ENCODE peak calls at places on chromosomes 6 and 20, in ten cellular contexts. One of them, this sample, is unnamed.

GRCh38 chr6:148814082-148814790 is 67.4 kb downstream of the UST start:
- DNase-seq in Panc1: no peak
- DNase-seq in H7: no peak
- DNase-seq in transverse colon: no peak
- DNase-seq in endodermal cell: no peak
- DNase-seq in bronchial epithelial cell: no peak
- DNase-seq in spleen: no peak
- DNase-seq in pancreas: no peak
- DNase-seq in neuronal stem cell: no peak
- DNase-seq in ovary: no peak
- DNase-seq in this sample: no peak

GRCh38 chr6:53347921-53348435 is 772 bp downstream of the ELOVL5 start:
- DNase-seq in Panc1: no peak
- DNase-seq in H7: peak
- DNase-seq in transverse colon: peak
- DNase-seq in endodermal cell: peak
- DNase-seq in bronchial epithelial cell: no peak
- DNase-seq in spleen: peak
- DNase-seq in pancreas: peak
- DNase-seq in neuronal stem cell: peak
- DNase-seq in ovary: peak
- DNase-seq in this sample: no peak

GRCh38 chr6:7196019-7196402 is 88.2 kb downstream of the RREB1 start:
- DNase-seq in Panc1: no peak
- DNase-seq in H7: no peak
- DNase-seq in transverse colon: no peak
- DNase-seq in endodermal cell: no peak
- DNase-seq in bronchial epithelial cell: no peak
- DNase-seq in spleen: no peak
- DNase-seq in pancreas: no peak
- DNase-seq in neuronal stem cell: no peak
- DNase-seq in ovary: no peak
- DNase-seq in this sample: no peak

GRCh38 chr20:62500237-62500864 is 24.6 kb upstream of the GATA5 start:
- DNase-seq in Panc1: no peak
- DNase-seq in H7: peak
- DNase-seq in transverse colon: peak
- DNase-seq in endodermal cell: peak
- DNase-seq in bronchial epithelial cell: peak
- DNase-seq in spleen: peak
- DNase-seq in pancreas: peak
- DNase-seq in neuronal stem cell: no peak
- DNase-seq in ovary: peak
- DNase-seq in this sample: no peak

GRCh38 chr6:25387921-25388320 is 108.7 kb downstream of the CARMIL1 start:
- DNase-seq in Panc1: no peak
- DNase-seq in H7: no peak
- DNase-seq in transverse colon: no peak
- DNase-seq in endodermal cell: no peak
- DNase-seq in bronchial epithelial cell: no peak
- DNase-seq in spleen: no peak
- DNase-seq in pancreas: no peak
- DNase-seq in neuronal stem cell: no peak
- DNase-seq in ovary: no peak
- DNase-seq in this sample: no peak

GRCh38 chr6:91704531-91704930 is 1117.7 kb upstream of the MAP3K7 start:
- DNase-seq in Panc1: no peak
- DNase-seq in H7: no peak
- DNase-seq in transverse colon: no peak
- DNase-seq in endodermal cell: no peak
- DNase-seq in bronchial epithelial cell: peak
- DNase-seq in spleen: no peak
- DNase-seq in pancreas: no peak
- DNase-seq in neuronal stem cell: no peak
- DNase-seq in ovary: no peak
- DNase-seq in this sample: peak

GRCh38 chr20:54566224-54566750 is 90.9 kb downstream of the DOK5 start:
- DNase-seq in Panc1: no peak
- DNase-seq in H7: no peak
- DNase-seq in transverse colon: no peak
- DNase-seq in endodermal cell: no peak
- DNase-seq in bronchial epithelial cell: no peak
- DNase-seq in spleen: no peak
- DNase-seq in pancreas: no peak
- DNase-seq in neuronal stem cell: no peak
- DNase-seq in ovary: no peak
- DNase-seq in this sample: no peak

GRCh38 chr6:81120280-81120679 is 632.2 kb downstream of the TENT5A start:
- DNase-seq in Panc1: no peak
- DNase-seq in H7: no peak
- DNase-seq in transverse colon: no peak
- DNase-seq in endodermal cell: no peak
- DNase-seq in bronchial epithelial cell: no peak
- DNase-seq in spleen: no peak
- DNase-seq in pancreas: no peak
- DNase-seq in neuronal stem cell: no peak
- DNase-seq in ovary: no peak
- DNase-seq in this sample: no peak

GRCh38 chr20:61031101-61031830 is 220.8 kb upstream of the CDH4 start:
- DNase-seq in Panc1: no peak
- DNase-seq in H7: no peak
- DNase-seq in transverse colon: no peak
- DNase-seq in endodermal cell: no peak
- DNase-seq in bronchial epithelial cell: no peak
- DNase-seq in spleen: no peak
- DNase-seq in pancreas: no peak
- DNase-seq in neuronal stem cell: no peak
- DNase-seq in ovary: no peak
- DNase-seq in this sample: no peak

GRCh38 chr20:25360631-25361286 is 29.9 kb downstream of the ABHD12 start:
- DNase-seq in Panc1: no peak
- DNase-seq in H7: peak
- DNase-seq in transverse colon: no peak
- DNase-seq in endodermal cell: no peak
- DNase-seq in bronchial epithelial cell: no peak
- DNase-seq in spleen: no peak
- DNase-seq in pancreas: peak
- DNase-seq in neuronal stem cell: no peak
- DNase-seq in ovary: no peak
- DNase-seq in this sample: peak

GRCh38 chr6:133594551-133594950 is 294.4 kb upstream of the TCF21 start:
- DNase-seq in Panc1: no peak
- DNase-seq in H7: no peak
- DNase-seq in transverse colon: no peak
- DNase-seq in endodermal cell: no peak
- DNase-seq in bronchial epithelial cell: no peak
- DNase-seq in spleen: no peak
- DNase-seq in pancreas: no peak
- DNase-seq in neuronal stem cell: no peak
- DNase-seq in ovary: no peak
- DNase-seq in this sample: no peak

GRCh38 chr6:162099685-162100084 is 627.9 kb downstream of the PRKN start:
- DNase-seq in Panc1: no peak
- DNase-seq in H7: no peak
- DNase-seq in transverse colon: no peak
- DNase-seq in endodermal cell: no peak
- DNase-seq in bronchial epithelial cell: peak
- DNase-seq in spleen: no peak
- DNase-seq in pancreas: no peak
- DNase-seq in neuronal stem cell: no peak
- DNase-seq in ovary: no peak
- DNase-seq in this sample: peak

GRCh38 chr6:107064579-107065065 is 36.6 kb downstream of the MTRES1 start:
- DNase-seq in Panc1: no peak
- DNase-seq in H7: no peak
- DNase-seq in transverse colon: peak
- DNase-seq in endodermal cell: no peak
- DNase-seq in bronchial epithelial cell: no peak
- DNase-seq in spleen: no peak
- DNase-seq in pancreas: peak
- DNase-seq in neuronal stem cell: no peak
- DNase-seq in ovary: peak
- DNase-seq in this sample: peak

GRCh38 chr20:63360850-63361497 is at the start of gene CHRNA4:
- DNase-seq in Panc1: no peak
- DNase-seq in H7: peak
- DNase-seq in transverse colon: no peak
- DNase-seq in endodermal cell: peak
- DNase-seq in bronchial epithelial cell: no peak
- DNase-seq in spleen: peak
- DNase-seq in pancreas: no peak
- DNase-seq in neuronal stem cell: no peak
- DNase-seq in ovary: no peak
- DNase-seq in this sample: no peak

GRCh38 chr20:37523012-37523391 is 2.0 kb downstream of the NNAT start:
- DNase-seq in Panc1: no peak
- DNase-seq in H7: peak
- DNase-seq in transverse colon: no peak
- DNase-seq in endodermal cell: peak
- DNase-seq in bronchial epithelial cell: no peak
- DNase-seq in spleen: peak
- DNase-seq in pancreas: no peak
- DNase-seq in neuronal stem cell: no peak
- DNase-seq in ovary: no peak
- DNase-seq in this sample: no peak
- H3K4me3 ChIP-seq in Panc1: no peak
- H3K4me3 ChIP-seq in H7: no peak
- H3K4me3 ChIP-seq in transverse colon: no peak
- H3K4me3 ChIP-seq in endodermal cell: no peak
- H3K4me3 ChIP-seq in bronchial epithelial cell: no peak
- H3K4me3 ChIP-seq in spleen: no peak
- H3K4me3 ChIP-seq in pancreas: no peak
- H3K4me3 ChIP-seq in neuronal stem cell: no peak
- H3K4me3 ChIP-seq in ovary: no peak
- H3K4me3 ChIP-seq in this sample: peak

DNA sequence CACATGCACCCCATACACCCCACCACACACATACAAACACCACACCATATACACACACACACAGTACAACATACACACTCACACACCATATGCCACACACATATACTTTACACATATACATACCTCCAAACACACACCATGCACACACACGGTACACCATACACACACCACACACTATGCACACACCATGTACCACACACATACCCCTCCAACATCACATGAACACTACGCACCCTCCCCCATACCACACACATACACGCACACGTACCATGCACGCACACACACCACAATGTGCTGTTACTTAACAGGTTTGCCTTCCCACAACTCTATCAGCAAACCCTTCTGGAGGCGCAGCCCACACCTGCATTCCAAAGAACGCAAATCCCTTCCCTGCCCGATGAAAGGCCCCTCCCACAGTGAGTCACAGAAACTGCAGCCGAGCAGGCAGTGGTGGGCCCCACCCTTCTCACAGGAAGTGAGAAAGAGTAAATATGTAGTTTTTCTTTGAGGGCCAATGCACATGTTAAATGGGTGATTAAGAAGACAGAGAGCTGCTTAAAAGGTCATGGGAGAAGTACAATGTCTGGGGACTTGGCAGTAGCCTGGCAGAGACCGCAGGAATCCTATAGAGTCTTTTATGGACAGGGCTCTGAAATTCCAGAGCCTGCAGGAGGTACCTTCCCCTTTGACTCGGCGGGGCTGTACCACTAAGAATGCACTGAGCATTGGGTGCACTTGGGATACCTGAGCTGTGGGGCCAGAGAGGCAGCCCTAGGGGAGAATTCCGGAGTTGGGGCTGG is 34.1 kb upstream of the EZR start:
- DNase-seq in Panc1: peak
- DNase-seq in H7: peak
- DNase-seq in transverse colon: peak
- DNase-seq in endodermal cell: peak
- DNase-seq in bronchial epithelial cell: peak
- DNase-seq in spleen: peak
- DNase-seq in pancreas: peak
- DNase-seq in neuronal stem cell: peak
- DNase-seq in ovary: peak
- DNase-seq in this sample: peak
- H3K4me3 ChIP-seq in Panc1: peak
- H3K4me3 ChIP-seq in H7: no peak
- H3K4me3 ChIP-seq in transverse colon: no peak
- H3K4me3 ChIP-seq in endodermal cell: peak
- H3K4me3 ChIP-seq in bronchial epithelial cell: no peak
- H3K4me3 ChIP-seq in spleen: peak
- H3K4me3 ChIP-seq in pancreas: no peak
- H3K4me3 ChIP-seq in neuronal stem cell: no peak
- H3K4me3 ChIP-seq in ovary: no peak
- H3K4me3 ChIP-seq in this sample: no peak

DNA sequence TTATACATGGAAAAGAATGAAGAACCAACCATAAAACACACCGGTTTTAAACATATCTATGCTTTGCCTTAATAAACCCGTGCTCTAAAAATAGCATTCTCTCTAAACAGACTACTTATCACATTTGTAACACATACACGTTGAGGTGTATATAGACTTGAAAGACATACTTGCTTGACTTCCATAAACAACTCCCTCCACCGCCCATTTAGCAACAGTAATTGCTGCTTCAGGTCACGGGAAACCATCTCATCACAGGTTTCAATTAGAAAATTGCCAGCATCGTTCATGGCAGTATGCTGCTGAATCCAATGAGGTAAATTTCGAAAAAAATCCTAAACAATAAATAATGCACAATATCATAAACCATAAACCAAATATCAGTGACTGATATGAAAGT is 174.0 kb downstream of the SYNE1 start:
- DNase-seq in Panc1: no peak
- DNase-seq in H7: no peak
- DNase-seq in transverse colon: no peak
- DNase-seq in endodermal cell: no peak
- DNase-seq in bronchial epithelial cell: no peak
- DNase-seq in spleen: no peak
- DNase-seq in pancreas: no peak
- DNase-seq in neuronal stem cell: no peak
- DNase-seq in ovary: no peak
- DNase-seq in this sample: no peak
- H3K4me3 ChIP-seq in Panc1: peak
- H3K4me3 ChIP-seq in H7: no peak
- H3K4me3 ChIP-seq in transverse colon: peak
- H3K4me3 ChIP-seq in endodermal cell: no peak
- H3K4me3 ChIP-seq in bronchial epithelial cell: no peak
- H3K4me3 ChIP-seq in spleen: peak
- H3K4me3 ChIP-seq in pancreas: no peak
- H3K4me3 ChIP-seq in neuronal stem cell: no peak
- H3K4me3 ChIP-seq in ovary: no peak
- H3K4me3 ChIP-seq in this sample: no peak

DNA sequence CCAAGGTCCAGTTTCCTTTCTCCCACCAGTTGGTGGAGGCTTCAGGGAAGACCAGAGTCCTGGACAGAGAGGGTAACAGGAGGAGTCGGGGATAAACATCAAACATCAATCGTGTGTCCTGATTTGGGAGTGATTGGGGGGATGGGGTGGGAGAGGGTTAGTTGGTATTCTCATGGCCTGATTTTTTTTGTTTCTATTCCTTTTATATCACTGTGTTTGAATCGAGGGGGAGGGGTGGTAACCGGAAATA is 365 bp upstream of the HSD17B8 start:
- DNase-seq in Panc1: no peak
- DNase-seq in H7: no peak
- DNase-seq in transverse colon: no peak
- DNase-seq in endodermal cell: peak
- DNase-seq in bronchial epithelial cell: no peak
- DNase-seq in spleen: no peak
- DNase-seq in pancreas: no peak
- DNase-seq in neuronal stem cell: no peak
- DNase-seq in ovary: no peak
- DNase-seq in this sample: no peak
- H3K4me3 ChIP-seq in Panc1: peak
- H3K4me3 ChIP-seq in H7: no peak
- H3K4me3 ChIP-seq in transverse colon: peak
- H3K4me3 ChIP-seq in endodermal cell: no peak
- H3K4me3 ChIP-seq in bronchial epithelial cell: peak
- H3K4me3 ChIP-seq in spleen: peak
- H3K4me3 ChIP-seq in pancreas: no peak
- H3K4me3 ChIP-seq in neuronal stem cell: peak
- H3K4me3 ChIP-seq in ovary: peak
- H3K4me3 ChIP-seq in this sample: no peak

GRCh38 chr6:85459224-85459901 is 9.5 kb downstream of the NT5E start:
- DNase-seq in Panc1: no peak
- DNase-seq in H7: no peak
- DNase-seq in transverse colon: no peak
- DNase-seq in endodermal cell: no peak
- DNase-seq in bronchial epithelial cell: no peak
- DNase-seq in spleen: no peak
- DNase-seq in pancreas: no peak
- DNase-seq in neuronal stem cell: no peak
- DNase-seq in ovary: no peak
- DNase-seq in this sample: peak
- H3K4me3 ChIP-seq in Panc1: no peak
- H3K4me3 ChIP-seq in H7: no peak
- H3K4me3 ChIP-seq in transverse colon: no peak
- H3K4me3 ChIP-seq in endodermal cell: no peak
- H3K4me3 ChIP-seq in bronchial epithelial cell: no peak
- H3K4me3 ChIP-seq in spleen: no peak
- H3K4me3 ChIP-seq in pancreas: no peak
- H3K4me3 ChIP-seq in neuronal stem cell: no peak
- H3K4me3 ChIP-seq in ovary: no peak
- H3K4me3 ChIP-seq in this sample: no peak

This sample was measured in skeletal muscle cell.